ENCODE peak calls at places on chromosomes 12 and 14, in five cellular contexts. V is Panc1, I is breast epithelium, O is H1, K is endothelial cell of umbilical vein. Q is an unnamed sample.

GRCh38 chr12:127773520-127773919 is 493.4 kb upstream of the TMEM132C start:
- DNase-seq in V (no peak), K (no peak), I (no peak), O (no peak), Q (no peak)

GRCh38 chr12:130945793-130946492 is 7.8 kb upstream of the ADGRD1 start:
- DNase-seq in O (no peak), I (no peak), K (no peak), V (no peak), Q (no peak)

GRCh38 chr14:105332352-105332874 is 17.9 kb downstream of the PACS2 start:
- DNase-seq in O (no peak), K (no peak), I (no peak), V (no peak), Q (no peak)

GRCh38 chr14:94770251-94770749 is 387 bp upstream of the GSC start:
- DNase-seq in I (no peak), K (no peak), V (no peak), O (no peak), Q (no peak)

GRCh38 chr12:63668028-63668799 is at the start of gene DPY19L2:
- DNase-seq in V (no peak), O (no peak), K (peak), I (peak), Q (peak)

GRCh38 chr12:32502693-32503510 is 103.5 kb downstream of the FGD4 start:
- DNase-seq in I (no peak), K (peak), V (no peak), O (no peak), Q (no peak)

GRCh38 chr14:58549358-58549757 is 88.4 kb upstream of the DACT1 start:
- DNase-seq in V (no peak), K (no peak), I (no peak), O (no peak), Q (no peak)

GRCh38 chr12:57895337-57896138 is 45.8 kb upstream of the ATP23 start:
- DNase-seq in V (no peak), I (no peak), O (no peak), K (no peak), Q (peak)

GRCh38 chr14:99422220-99423010 is 58.2 kb downstream of the SETD3 start:
- DNase-seq in I (no peak), O (no peak), V (no peak), K (no peak), Q (no peak)

GRCh38 chr12:92556622-92557421 is 146.0 kb upstream of the PLEKHG7 start:
- DNase-seq in V (no peak), K (no peak), O (no peak), I (no peak), Q (no peak)
- TF ChIP-seq POLR2AphosphoS5 in V (no peak), K (no peak), O (no peak), I (no peak), Q (no peak)

DNA sequence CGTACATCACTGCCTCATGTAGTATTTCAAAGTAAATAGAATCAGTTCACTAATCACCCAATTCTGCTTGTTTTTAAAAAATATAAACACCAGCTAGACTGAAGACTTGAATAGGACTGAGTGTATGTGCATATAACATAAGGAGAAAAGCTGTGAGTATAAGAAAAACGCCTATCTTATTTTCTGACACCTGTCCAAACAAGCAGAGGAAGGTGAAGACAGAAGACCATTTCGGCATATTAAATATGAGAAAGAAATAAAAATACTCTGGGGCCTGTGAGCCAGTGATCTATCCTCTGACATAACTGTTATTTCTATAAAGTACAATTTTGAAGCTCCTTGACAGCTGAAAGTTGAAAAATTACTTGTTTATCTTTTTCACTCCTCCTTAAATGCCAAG is 111.3 kb upstream of the EEA1 start:
- DNase-seq in I (no peak), V (no peak), O (no peak), K (no peak), Q (no peak)
- H3K4me3 ChIP-seq in I (no peak), V (no peak), O (no peak), K (no peak), Q (no peak)

DNA sequence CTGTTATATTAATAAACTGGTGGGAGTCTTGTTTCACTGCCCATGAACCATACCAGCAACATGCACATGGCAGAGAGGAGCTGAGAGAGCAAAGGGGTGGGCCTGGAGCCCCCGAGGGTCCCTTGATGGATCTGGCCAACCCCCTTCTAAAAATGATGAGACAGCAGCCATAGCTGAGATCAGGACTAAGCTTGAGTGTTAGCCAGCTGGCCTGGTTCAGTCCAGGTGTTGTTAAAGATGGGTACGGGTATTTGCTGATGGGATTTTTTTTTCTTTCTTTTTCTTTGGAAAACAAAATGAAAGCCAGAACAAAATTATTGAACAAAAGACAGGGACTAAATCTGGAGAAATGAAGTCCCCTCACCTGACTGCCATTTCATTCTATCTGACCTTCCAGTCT is 16.0 kb downstream of the PCBP2 start:
- DNase-seq in K (no peak), V (no peak), O (no peak), I (no peak), Q (no peak)
- TF ChIP-seq POLR2AphosphoS5 in K (no peak), V (no peak), O (no peak), I (no peak), Q (no peak)

GRCh38 chr14:60356921-60357550 is 108.0 kb downstream of the PPM1A start:
- DNase-seq in V (no peak), K (no peak), O (no peak), I (no peak), Q (no peak)
- H3K4me3 ChIP-seq in V (no peak), K (no peak), O (no peak), I (no peak), Q (no peak)

DNA sequence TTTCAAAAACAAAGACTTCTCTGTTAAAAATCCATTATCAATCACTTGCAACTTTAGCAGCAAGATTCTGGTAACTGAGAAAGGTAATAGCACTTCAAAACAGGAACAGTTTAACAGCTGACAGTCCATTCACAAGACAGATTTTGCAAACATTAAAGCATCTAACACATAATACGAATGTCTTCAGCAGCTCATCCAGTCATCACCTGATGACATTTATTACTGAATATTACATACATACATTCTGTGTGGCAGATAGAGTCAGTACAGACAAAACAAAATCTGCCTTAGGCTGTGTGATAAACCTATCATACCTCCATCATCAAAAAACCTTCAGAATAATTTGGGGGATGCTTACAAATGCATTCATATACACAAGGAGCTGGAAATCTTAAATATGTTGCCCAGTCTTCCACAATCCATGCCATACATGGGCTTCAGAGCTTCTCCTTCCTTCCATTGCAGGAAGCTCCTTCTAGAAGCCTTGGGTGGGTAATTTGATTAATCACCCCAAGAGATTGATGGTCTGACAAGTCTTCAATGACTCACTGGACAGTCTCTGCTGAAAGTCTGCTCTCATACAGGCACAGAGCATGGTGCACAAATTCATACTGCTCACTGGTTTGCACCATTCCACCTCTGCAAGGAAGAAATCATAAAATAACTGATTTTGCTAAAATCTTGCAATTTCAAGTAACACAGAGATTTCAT is 1.6 kb upstream of the PTPRB start:
- DNase-seq in O (no peak), V (no peak), K (peak), I (no peak), Q (no peak)
- TF ChIP-seq POLR2AphosphoS5 in O (no peak), V (no peak), K (peak), I (no peak), Q (no peak)

GRCh38 chr12:56120158-56120846 is 2.2 kb downstream of the ZC3H10 start:
- DNase-seq in K (no peak), O (no peak), I (no peak), V (no peak), Q (no peak)

GRCh38 chr12:56118688-56119045 is 601 bp downstream of the ZC3H10 start:
- DNase-seq in V (no peak), O (no peak), K (no peak), I (no peak), Q (no peak)

GRCh38 chr12:56117778-56118687 is at the start of gene ZC3H10:
- DNase-seq in K (peak), O (peak), I (peak), V (peak), Q (peak)

GRCh38 chr12:56121204-56121870 is 3.3 kb downstream of the ZC3H10 start:
- DNase-seq in V (no peak), K (no peak), I (no peak), O (no peak), Q (no peak)

GRCh38 chr12:56119361-56119796 is 1.3 kb downstream of the ZC3H10 start:
- DNase-seq in O (no peak), V (no peak), I (no peak), K (peak), Q (peak)
- H3K4me3 ChIP-seq in O (peak), V (peak), I (peak), K (peak), Q (peak)

GRCh38 chr12:109264095-109264942 is 44.8 kb downstream of the FOXN4 start:
- DNase-seq in K (peak), V (peak), I (peak), O (peak), Q (peak)

GRCh38 chr12:109268896-109269295 is 40.2 kb downstream of the FOXN4 start:
- DNase-seq in K (no peak), V (no peak), O (no peak), I (no peak), Q (no peak)

GRCh38 chr12:109267361-109267760 is 41.7 kb downstream of the FOXN4 start:
- DNase-seq in O (no peak), I (no peak), K (no peak), V (no peak), Q (no peak)

GRCh38 chr12:109264943-109265650 is 44.0 kb downstream of the FOXN4 start:
- DNase-seq in V (no peak), K (no peak), I (no peak), O (no peak), Q (no peak)

DNA sequence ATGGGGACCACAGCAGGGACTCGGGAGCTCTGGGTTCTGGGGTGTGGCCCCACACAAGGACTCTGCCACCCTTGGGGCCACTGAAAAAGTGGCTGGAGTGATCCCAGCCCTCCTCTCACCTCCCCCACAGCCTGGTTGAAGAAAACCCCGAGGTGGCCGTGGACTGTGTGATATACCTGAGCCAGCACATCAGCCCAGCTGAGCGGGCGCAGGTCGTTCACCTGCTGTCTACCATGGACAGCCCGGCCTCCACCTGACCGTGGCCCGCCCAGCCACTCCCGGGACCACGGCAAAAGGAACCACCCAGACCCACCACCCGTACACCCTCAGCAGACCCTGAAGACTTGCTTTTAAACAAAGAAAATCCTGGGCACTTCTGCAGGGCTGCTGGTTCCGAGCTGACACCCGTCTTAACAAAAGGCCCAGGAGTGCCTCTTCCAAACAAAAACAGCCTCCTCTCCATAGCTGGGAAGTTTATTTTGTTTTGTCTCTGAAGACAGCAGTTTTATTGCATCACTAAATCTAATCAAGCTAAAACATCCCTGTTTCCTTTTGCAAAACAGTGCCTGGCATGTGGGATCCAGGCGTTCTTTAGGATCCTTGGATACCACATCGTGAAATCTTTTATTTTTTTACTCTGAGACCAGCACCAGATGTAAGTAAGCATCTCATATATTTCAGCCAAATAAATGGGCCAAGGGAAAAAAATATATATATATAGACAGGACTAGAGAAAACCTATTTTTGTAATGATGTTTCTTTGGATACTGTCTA is 42.8 kb downstream of the FOXN4 start:
- DNase-seq in I (no peak), O (no peak), K (no peak), V (no peak), Q (no peak)
- TF ChIP-seq POLR2AphosphoS5 in I (no peak), O (no peak), K (no peak), V (no peak), Q (no peak)

DNA sequence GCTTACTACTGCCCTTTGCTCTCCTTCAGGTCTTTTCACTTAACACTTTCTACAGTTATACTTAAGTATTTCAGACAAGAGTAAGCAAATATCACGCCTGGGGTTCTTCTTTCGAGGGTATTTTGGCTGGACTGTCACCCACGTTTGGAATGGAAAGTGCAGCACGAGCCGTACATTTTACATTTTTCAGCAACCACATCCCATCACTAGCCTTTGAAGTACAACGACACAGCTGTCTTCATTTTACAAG is 349 bp upstream of the FAM177A1 start:
- DNase-seq in O (no peak), I (no peak), V (no peak), K (no peak), Q (no peak)
- H3K4me3 ChIP-seq in O (peak), I (peak), V (peak), K (peak), Q (peak)

GRCh38 chr12:56163533-56164344 is 5.6 kb downstream of the MYL6 start:
- DNase-seq in V (no peak), K (no peak), O (no peak), I (no peak), Q (no peak)
- TF ChIP-seq POLR2AphosphoS5 in V (peak), K (peak), O (peak), I (peak), Q (no peak)

GRCh38 chr12:6279256-6279628 is 31.2 kb upstream of the PLEKHG6 start:
- DNase-seq in I (no peak), O (no peak), K (no peak), V (no peak), Q (no peak)
- H3K4me3 ChIP-seq in I (peak), O (no peak), K (no peak), V (peak), Q (peak)

Q was measured in suprapubic skin.